ENCODE peak calls at places on chromosomes 5 and 9, in four cellular contexts. M, D, C and O are unnamed samples.

GRCh38 chr9:100426194-100426531 is 780 bp upstream of the MSANTD3 start:
- DNase-seq in M (no peak), D (no peak), C (no peak), O (no peak)

GRCh38 chr9:134554750-134555655 is 86.6 kb upstream of the COL5A1 start:
- DNase-seq in M (peak; percentile 12), D (no peak), C (no peak), O (no peak)

GRCh38 chr5:156037151-156037909 is 289.6 kb upstream of the SGCD start:
- DNase-seq in M (no peak), D (no peak), C (no peak), O (no peak)

GRCh38 chr9:68979538-68980314 is 34.2 kb downstream of the PRKACG start:
- DNase-seq in M (no peak), D (no peak), C (no peak), O (no peak)

GRCh38 chr5:57302164-57302563 is 128.3 kb downstream of the GPBP1 start:
- DNase-seq in M (no peak), D (no peak), C (no peak), O (no peak)

GRCh38 chr5:113446358-113446927 is 11.7 kb upstream of the TSSK1B start:
- DNase-seq in M (no peak), D (no peak), C (no peak), O (no peak)

GRCh38 chr5:38871790-38872551 is 26.2 kb downstream of the OSMR start:
- DNase-seq in M (no peak), D (no peak), C (no peak), O (peak; percentile 98)

GRCh38 chr5:126471875-126472537 is 48.8 kb downstream of the GRAMD2B start:
- DNase-seq in M (no peak), D (no peak), C (no peak), O (peak; percentile 45)

GRCh38 chr5:142862585-142862984 is 92.4 kb downstream of the ARHGAP26 start:
- DNase-seq in M (no peak), D (no peak), C (no peak), O (no peak)

GRCh38 chr5:76403713-76403962 is 553 bp downstream of the IQGAP2 start:
- DNase-seq in M (peak; percentile 89), D (no peak), C (no peak), O (no peak)

GRCh38 chr9:128943832-128944620 is 3.4 kb downstream of the DOLK start:
- DNase-seq in M (no peak), D (no peak), C (no peak), O (no peak)

GRCh38 chr9:1366300-1366699 is 316.1 kb downstream of the DMRT2 start:
- DNase-seq in M (no peak), D (no peak), C (no peak), O (no peak)

GRCh38 chr5:140311011-140311467 is 8.1 kb upstream of the PFDN1 start:
- DNase-seq in M (no peak), D (no peak), C (no peak), O (peak; percentile 78)

GRCh38 chr5:68070641-68071191 is 144.8 kb upstream of the PIK3R1 start:
- DNase-seq in M (no peak), D (no peak), C (no peak), O (no peak)

GRCh38 chr5:123035950-123036390 is 555 bp downstream of the PPIC start:
- DNase-seq in M (peak; percentile 60), D (peak; percentile 68), C (peak; percentile 77), O (no peak)

GRCh38 chr5:115816226-115817042 is at the start of gene CDO1:
- DNase-seq in M (peak; percentile 70), D (no peak), C (peak; percentile 83), O (no peak)

GRCh38 chr5:132759114-132760042 is 12.2 kb downstream of the CCNI2 start:
- DNase-seq in M (no peak), D (no peak), C (no peak), O (no peak)

GRCh38 chr9:88106492-88106891 is 31.8 kb downstream of the SPATA31C2 start:
- DNase-seq in M (peak; percentile 21), D (no peak), C (peak; percentile 53), O (no peak)

GRCh38 chr9:129703667-129704355 is 38.4 kb downstream of the PRRX2 start:
- DNase-seq in M (no peak), D (no peak), C (no peak), O (peak; percentile 36)

GRCh38 chr9:27847818-27848217 is 274.5 kb upstream of the C9orf72 start:
- DNase-seq in M (no peak), D (no peak), C (no peak), O (no peak)

GRCh38 chr9:134434896-134435506 is 108.7 kb downstream of the RXRA start:
- DNase-seq in M (no peak), D (peak; percentile 94), C (no peak), O (peak; percentile 80)

GRCh38 chr5:158773151-158773550 is 326.6 kb downstream of the EBF1 start:
- DNase-seq in M (no peak), D (no peak), C (no peak), O (no peak)

GRCh38 chr9:77020438-77021264 is 1.2 kb downstream of the FOXB2 start:
- DNase-seq in M (no peak), D (no peak), C (peak; percentile 50), O (no peak)

GRCh38 chr5:111781200-111781599 is 24.2 kb upstream of the NREP start:
- DNase-seq in M (no peak), D (peak; percentile 37), C (no peak), O (no peak)

GRCh38 chr5:116646611-116647289 is 72.1 kb upstream of the SEMA6A start:
- DNase-seq in M (no peak), D (no peak), C (no peak), O (no peak)

GRCh38 chr9:26530841-26531240 is 361.8 kb downstream of the CAAP1 start:
- DNase-seq in M (no peak), D (no peak), C (no peak), O (no peak)

GRCh38 chr5:141135030-141135717 is at the start of gene PCDHB5:
- DNase-seq in M (peak; percentile 72), D (no peak), C (peak; percentile 94), O (no peak)

GRCh38 chr9:33007755-33008154 is 6.3 kb upstream of the APTX start:
- DNase-seq in M (no peak), D (no peak), C (no peak), O (no peak)

DNA sequence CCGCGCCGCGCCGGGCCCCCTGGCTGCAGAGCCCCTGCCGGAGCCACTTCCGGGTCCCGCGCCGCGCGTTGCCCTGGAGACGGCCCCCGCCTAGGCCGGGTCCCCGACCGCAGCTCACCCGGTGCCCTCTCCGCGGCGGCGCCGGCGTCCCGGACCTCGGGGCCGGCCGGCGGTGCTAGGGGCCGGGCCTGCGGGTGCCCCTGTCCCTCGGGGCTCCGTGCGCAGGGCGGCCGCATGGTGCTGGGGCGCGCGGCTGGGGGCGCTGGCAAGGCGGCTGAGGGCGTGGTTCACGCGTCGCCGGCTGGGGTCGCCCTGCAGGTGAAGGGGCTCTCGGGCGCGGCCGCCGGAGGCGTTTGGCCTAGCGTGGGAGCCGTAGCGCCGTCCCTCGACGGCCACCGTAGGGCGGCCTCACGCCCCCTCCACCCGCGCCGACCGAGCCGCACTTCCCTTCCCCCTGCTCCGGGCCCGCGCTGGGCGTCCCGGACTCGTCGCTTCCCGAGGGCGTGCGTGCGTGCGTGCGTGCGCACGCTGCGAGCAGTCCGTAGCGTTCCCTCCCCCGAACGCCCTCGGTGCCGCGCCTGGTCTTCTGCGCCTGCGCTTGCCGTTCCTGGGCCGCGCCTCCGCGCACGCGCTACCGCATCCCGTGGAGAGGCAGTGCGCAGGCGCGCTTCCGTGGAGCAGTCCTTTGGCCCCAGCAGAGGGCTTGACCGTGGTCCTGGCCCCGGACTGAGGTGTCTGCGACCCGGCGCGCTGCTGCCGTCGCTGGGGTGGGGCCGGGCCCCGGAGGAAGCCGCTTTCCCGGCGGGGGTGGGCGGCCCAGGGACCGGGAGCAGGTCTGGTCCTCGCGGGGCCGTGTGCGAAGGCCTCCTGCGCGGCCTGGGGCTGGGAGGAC is at the start of gene TMEM250:
- DNase-seq in M (peak; percentile 92), D (peak; percentile 97), C (peak; percentile 94), O (peak; percentile 71)
- TF ChIP-seq CTCF in M (no peak), D (no peak), C (peak; percentile 46), O (no peak)

GRCh38 chr5:10222326-10222725 is 27.4 kb downstream of the ATPSCKMT start:
- DNase-seq in M (no peak), D (no peak), C (no peak), O (no peak)

GRCh38 chr5:10232386-10232785 is 17.3 kb downstream of the ATPSCKMT start:
- DNase-seq in M (no peak), D (no peak), C (no peak), O (no peak)

GRCh38 chr5:10228288-10228687 is 21.4 kb downstream of the ATPSCKMT start:
- DNase-seq in M (no peak), D (no peak), C (no peak), O (no peak)

GRCh38 chr5:10229306-10230048 is 20.2 kb downstream of the ATPSCKMT start:
- DNase-seq in M (no peak), D (no peak), C (peak; percentile 18), O (peak; percentile 79)

GRCh38 chr5:10227396-10227795 is 22.3 kb downstream of the ATPSCKMT start:
- DNase-seq in M (no peak), D (no peak), C (no peak), O (no peak)
- TF ChIP-seq CTCF in M (no peak), D (no peak), C (no peak), O (no peak)

DNA sequence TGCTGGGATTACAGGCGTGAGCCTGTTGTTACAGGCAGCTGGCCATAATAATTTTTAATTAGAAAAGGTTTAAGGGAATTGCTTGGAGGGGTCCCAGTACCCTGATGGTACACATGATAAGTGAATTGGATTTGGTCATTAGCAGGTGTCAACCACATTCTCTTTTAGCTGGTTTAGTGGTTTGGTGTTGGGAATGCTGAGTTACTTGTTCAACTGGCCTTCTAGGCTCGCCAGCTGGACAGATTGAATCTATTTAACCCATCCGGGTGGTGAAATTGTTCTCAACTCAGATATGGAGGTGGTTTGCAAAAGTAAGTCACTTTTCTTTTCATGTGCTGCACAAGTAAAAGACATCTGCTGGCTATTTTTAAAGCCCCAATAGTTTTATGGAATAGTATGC is 149.6 kb upstream of the SLC28A3 start:
- DNase-seq in M (no peak), D (no peak), C (no peak), O (no peak)
- TF ChIP-seq CTCF in M (no peak), D (no peak), C (no peak), O (no peak)

GRCh38 chr5:149262315-149262714 is 9.3 kb upstream of the AFAP1L1 start:
- DNase-seq in M (no peak), D (no peak), C (no peak), O (no peak)

GRCh38 chr5:149261246-149261645 is 10.4 kb upstream of the AFAP1L1 start:
- DNase-seq in M (no peak), D (no peak), C (no peak), O (no peak)

GRCh38 chr5:149267241-149267973 is 4.3 kb upstream of the AFAP1L1 start:
- DNase-seq in M (no peak), D (no peak), C (no peak), O (no peak)

GRCh38 chr5:149265559-149265958 is 6.1 kb upstream of the AFAP1L1 start:
- DNase-seq in M (no peak), D (no peak), C (peak; percentile 32), O (no peak)

DNA sequence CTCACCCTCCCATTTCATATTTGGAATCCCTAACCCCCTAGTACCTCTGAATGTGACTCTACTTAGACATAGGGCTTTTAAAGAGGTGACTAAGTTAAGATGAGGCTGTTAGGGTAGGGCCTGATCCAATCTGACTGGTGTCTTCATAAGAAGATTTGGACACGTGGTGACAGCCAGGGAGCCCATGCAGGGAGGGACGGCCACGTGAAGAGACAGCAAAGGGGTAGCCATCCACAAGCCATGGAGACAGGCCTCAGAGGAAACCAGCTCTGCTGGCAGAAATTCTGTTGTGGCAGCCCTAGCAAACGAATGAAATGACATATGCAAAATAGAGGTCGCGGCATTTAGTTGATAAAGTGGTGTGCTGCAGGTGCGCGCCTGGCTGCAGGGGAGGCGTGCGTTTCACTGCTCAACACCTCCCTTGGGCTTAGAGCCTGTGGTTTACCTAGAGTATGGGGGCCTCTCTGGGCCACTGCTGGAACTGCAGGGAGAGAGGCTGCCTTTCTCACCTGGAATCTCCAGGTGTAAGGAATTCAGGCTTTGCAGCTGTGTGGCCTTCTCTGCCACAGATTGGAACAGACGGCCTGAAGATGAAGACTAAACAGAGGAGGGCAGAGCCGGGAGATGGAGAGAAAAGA is 7.1 kb upstream of the AFAP1L1 start:
- DNase-seq in M (peak; percentile 89), D (peak; percentile 40), C (peak; percentile 95), O (no peak)
- TF ChIP-seq CTCF in M (peak; percentile 64), D (no peak), C (peak; percentile 90), O (peak; percentile 20)